ENCODE peak calls at places on chromosomes 13 and 19, in six cellular contexts. N is pancreas; D is activated CD8-positive, alpha-beta T cell treated with anti-CD3 and anti-CD28 coated beads, Interleukin-2, amount 10 ng/mL, durations not matched to agents 7 days and 5 days; C is HT-29; H is stimulated activated CD4-positive, alpha-beta T cell treated with anti-CD3 and anti-CD28 coated beads, Interleukin-4, amount 100 ng/mL, for 4 hours; M is HT1080. G is an unnamed sample.

GRCh38 chr13:98453254-98453843 is 123.6 kb downstream of the STK24 start:
- DNase-seq in N (no peak), D (no peak), C (no peak), H (no peak), M (no peak), G (no peak)

GRCh38 chr19:15488489-15489226 is 9.4 kb upstream of the PGLYRP2 start:
- DNase-seq in N (no peak), D (no peak), C (no peak), H (no peak), M (no peak), G (no peak)

GRCh38 chr19:35959040-35959967 is 23.1 kb downstream of the LRFN3 start:
- DNase-seq in N (no peak), D (peak), C (no peak), H (peak), M (no peak), G (no peak)

GRCh38 chr19:6249296-6249695 is 30.5 kb downstream of the MLLT1 start:
- DNase-seq in N (no peak), D (no peak), C (no peak), H (no peak), M (peak), G (no peak)

GRCh38 chr13:49635599-49636433 is 7.5 kb downstream of the ARL11 start:
- DNase-seq in N (no peak), D (peak), C (no peak), H (peak), M (peak), G (no peak)

GRCh38 chr19:737591-738093 is 13.3 kb upstream of the MISP start:
- DNase-seq in N (no peak), D (peak), C (no peak), H (peak), M (no peak), G (peak)

GRCh38 chr19:39878398-39878797 is 32.2 kb upstream of the FBL start:
- DNase-seq in N (no peak), D (no peak), C (no peak), H (no peak), M (no peak), G (no peak)

GRCh38 chr13:71290963-71291937 is 575.8 kb downstream of the DACH1 start:
- DNase-seq in N (peak), D (peak), C (peak), H (peak), M (peak), G (peak)

GRCh38 chr19:33273881-33274662 is 28.3 kb downstream of the CEBPA start:
- DNase-seq in N (peak), D (peak), C (peak), H (peak), M (peak), G (peak)

GRCh38 chr19:55437410-55437809 is 5.7 kb downstream of the SHISA7 start:
- DNase-seq in N (peak), D (peak), C (peak), H (no peak), M (peak), G (peak)

GRCh38 chr13:110907301-110907700 is 7.6 kb downstream of the ANKRD10 start:
- DNase-seq in N (no peak), D (no peak), C (peak), H (no peak), M (no peak), G (no peak)

GRCh38 chr13:48679941-48680630 is 26.4 kb downstream of the CYSLTR2 start:
- DNase-seq in N (no peak), D (no peak), C (no peak), H (no peak), M (no peak), G (no peak)

GRCh38 chr19:17325881-17326594 is 8.6 kb downstream of the ANO8 start:
- DNase-seq in N (no peak), D (no peak), C (no peak), H (no peak), M (no peak), G (no peak)

GRCh38 chr13:27182844-27183497 is 11.4 kb upstream of the USP12 start:
- DNase-seq in N (peak), D (no peak), C (peak), H (no peak), M (peak), G (no peak)

GRCh38 chr13:113453962-113454361 is 674 bp upstream of the ADPRHL1 start:
- DNase-seq in N (no peak), D (no peak), C (no peak), H (no peak), M (no peak), G (no peak)

GRCh38 chr19:46723023-46723461 is 6.1 kb upstream of the PRKD2 start:
- DNase-seq in N (no peak), D (no peak), C (no peak), H (no peak), M (no peak), G (no peak)

GRCh38 chr19:50639121-50640112 is at the start of gene SYT3:
- DNase-seq in N (peak), D (no peak), C (no peak), H (peak), M (no peak), G (no peak)

GRCh38 chr19:10007366-10007765 is 2.9 kb downstream of the COL5A3 start:
- DNase-seq in N (no peak), D (no peak), C (no peak), H (no peak), M (no peak), G (no peak)

GRCh38 chr13:108734676-108735075 is 105.3 kb downstream of the MYO16 start:
- DNase-seq in N (no peak), D (no peak), C (peak), H (no peak), M (peak), G (no peak)

GRCh38 chr13:41085961-41086360 is 24.7 kb downstream of the WBP4 start:
- DNase-seq in N (no peak), D (no peak), C (no peak), H (no peak), M (no peak), G (no peak)

GRCh38 chr19:19568802-19569756 is 31.0 kb downstream of the CILP2 start:
- DNase-seq in N (no peak), D (no peak), C (no peak), H (no peak), M (no peak), G (no peak)

GRCh38 chr13:109764474-109765292 is 21.7 kb downstream of the IRS2 start:
- DNase-seq in N (no peak), D (peak), C (no peak), H (no peak), M (no peak), G (no peak)

GRCh38 chr13:43339843-43340550 is 316.6 kb downstream of the DNAJC15 start:
- DNase-seq in N (no peak), D (no peak), C (no peak), H (no peak), M (no peak), G (no peak)

GRCh38 chr19:12777217-12778019 is 2.1 kb upstream of the HOOK2 start:
- DNase-seq in N (peak), D (peak), C (peak), H (peak), M (peak), G (peak)

GRCh38 chr19:39400997-39401548 is 5.6 kb upstream of the ZFP36 start:
- DNase-seq in N (no peak), D (no peak), C (no peak), H (no peak), M (no peak), G (no peak)

GRCh38 chr13:91722267-91722884 is 324.0 kb downstream of the GPC5 start:
- DNase-seq in N (no peak), D (no peak), C (peak), H (no peak), M (peak), G (peak)

GRCh38 chr13:97119899-97120745 is 102.0 kb upstream of the MBNL2 start:
- DNase-seq in N (no peak), D (no peak), C (no peak), H (no peak), M (peak), G (no peak)

GRCh38 chr19:44903602-44904425 is 1.8 kb upstream of the APOE start:
- DNase-seq in N (peak), D (peak), C (peak), H (peak), M (peak), G (peak)

GRCh38 chr19:52734893-52735661 is at the start of gene ZNF611:
- DNase-seq in N (peak), D (peak), C (peak), H (peak), M (peak), G (peak)

GRCh38 chr13:57123660-57124059 is 17.1 kb upstream of the PRR20A start:
- DNase-seq in N (no peak), D (no peak), C (no peak), H (no peak), M (peak), G (no peak)

GRCh38 chr19:3046621-3047306 is 15.5 kb downstream of the TLE5 start:
- DNase-seq in N (peak), D (no peak), C (no peak), H (no peak), M (no peak), G (no peak)

GRCh38 chr13:40252241-40252640 is 414.2 kb downstream of the FOXO1 start:
- DNase-seq in N (no peak), D (no peak), C (no peak), H (no peak), M (no peak), G (no peak)

GRCh38 chr13:70107498-70108271 is at the start of gene ATXN8OS:
- DNase-seq in N (peak), D (no peak), C (no peak), H (no peak), M (no peak), G (no peak)

GRCh38 chr19:52689804-52690394 is 44.9 kb downstream of the ZNF611 start:
- DNase-seq in N (peak), D (no peak), C (no peak), H (peak), M (peak), G (no peak)